ENCODE peak calls at places on chromosomes 7 and 10, in four cellular contexts. One of them, this sample, is unnamed.

GRCh38 chr7:26369519-26370385 is 78.1 kb downstream of the SNX10 start:
- DNase-seq in GM10248: peak; percentile 26
- DNase-seq in adrenal gland: peak; percentile 31
- DNase-seq in stomach: no peak
- DNase-seq in this sample: peak; percentile 49

GRCh38 chr10:10816453-10816852 is 201.2 kb upstream of the CELF2 start:
- DNase-seq in GM10248: no peak
- DNase-seq in adrenal gland: no peak
- DNase-seq in stomach: no peak
- DNase-seq in this sample: peak; percentile 38

GRCh38 chr7:148809856-148810255 is 74.2 kb downstream of the EZH2 start:
- DNase-seq in GM10248: no peak
- DNase-seq in adrenal gland: no peak
- DNase-seq in stomach: no peak
- DNase-seq in this sample: no peak

GRCh38 chr7:137335814-137336213 is 7.7 kb downstream of the PTN start:
- DNase-seq in GM10248: no peak
- DNase-seq in adrenal gland: no peak
- DNase-seq in stomach: no peak
- DNase-seq in this sample: no peak

GRCh38 chr10:59027975-59028640 is 148.3 kb upstream of the PHYHIPL start:
- DNase-seq in GM10248: no peak
- DNase-seq in adrenal gland: no peak
- DNase-seq in stomach: no peak
- DNase-seq in this sample: no peak

GRCh38 chr7:44440577-44441078 is 49.8 kb downstream of the NUDCD3 start:
- DNase-seq in GM10248: no peak
- DNase-seq in adrenal gland: no peak
- DNase-seq in stomach: no peak
- DNase-seq in this sample: no peak

GRCh38 chr7:36487756-36488336 is 98.2 kb downstream of the ANLN start:
- DNase-seq in GM10248: peak; percentile 37
- DNase-seq in adrenal gland: peak; percentile 13
- DNase-seq in stomach: no peak
- DNase-seq in this sample: peak; percentile 48

GRCh38 chr10:3729397-3729796 is 55.6 kb downstream of the KLF6 start:
- DNase-seq in GM10248: no peak
- DNase-seq in adrenal gland: no peak
- DNase-seq in stomach: no peak
- DNase-seq in this sample: peak; percentile 19

GRCh38 chr10:123149568-123150228 is 1.8 kb downstream of the HMX2 start:
- DNase-seq in GM10248: peak; percentile 22
- DNase-seq in adrenal gland: no peak
- DNase-seq in stomach: no peak
- DNase-seq in this sample: no peak

GRCh38 chr7:29292886-29293658 is 98.5 kb downstream of the CHN2 start:
- DNase-seq in GM10248: no peak
- DNase-seq in adrenal gland: no peak
- DNase-seq in stomach: no peak
- DNase-seq in this sample: no peak

GRCh38 chr7:132846086-132846485 is 235.8 kb downstream of the CHCHD3 start:
- DNase-seq in GM10248: no peak
- DNase-seq in adrenal gland: no peak
- DNase-seq in stomach: no peak
- DNase-seq in this sample: no peak

GRCh38 chr10:48448796-48449195 is 142.3 kb downstream of the MAPK8 start:
- DNase-seq in GM10248: no peak
- DNase-seq in adrenal gland: no peak
- DNase-seq in stomach: no peak
- DNase-seq in this sample: peak; percentile 81

GRCh38 chr10:122206471-122207065 is 64.5 kb upstream of the BTBD16 start:
- DNase-seq in GM10248: no peak
- DNase-seq in adrenal gland: no peak
- DNase-seq in stomach: no peak
- DNase-seq in this sample: peak; percentile 29

GRCh38 chr7:77800158-77800557 is 1.6 kb downstream of the PHTF2 start:
- DNase-seq in GM10248: peak; percentile 29
- DNase-seq in adrenal gland: no peak
- DNase-seq in stomach: no peak
- DNase-seq in this sample: no peak

GRCh38 chr10:131477457-131478205 is 166.1 kb upstream of the TCERG1L start:
- DNase-seq in GM10248: no peak
- DNase-seq in adrenal gland: no peak
- DNase-seq in stomach: no peak
- DNase-seq in this sample: no peak

GRCh38 chr10:111600772-111601171 is 523.9 kb downstream of the ADRA2A start:
- DNase-seq in GM10248: no peak
- DNase-seq in adrenal gland: peak; percentile 68
- DNase-seq in stomach: no peak
- DNase-seq in this sample: no peak

GRCh38 chr7:112945046-112945445 is 141.6 kb downstream of the GPR85 start:
- DNase-seq in GM10248: no peak
- DNase-seq in adrenal gland: no peak
- DNase-seq in stomach: no peak
- DNase-seq in this sample: peak; percentile 22

GRCh38 chr7:74182453-74183090 is 8.4 kb downstream of the EIF4H start:
- DNase-seq in GM10248: no peak
- DNase-seq in adrenal gland: no peak
- DNase-seq in stomach: no peak
- DNase-seq in this sample: no peak

GRCh38 chr7:11648980-11649379 is 183.0 kb downstream of the THSD7A start:
- DNase-seq in GM10248: no peak
- DNase-seq in adrenal gland: no peak
- DNase-seq in stomach: no peak
- DNase-seq in this sample: no peak

GRCh38 chr10:126198681-126199080 is 189.6 kb downstream of the ADAM12 start:
- DNase-seq in GM10248: no peak
- DNase-seq in adrenal gland: no peak
- DNase-seq in stomach: no peak
- DNase-seq in this sample: no peak

GRCh38 chr10:101617102-101617823 is 29.1 kb downstream of the DPCD start:
- DNase-seq in GM10248: peak; percentile 75
- DNase-seq in adrenal gland: no peak
- DNase-seq in stomach: no peak
- DNase-seq in this sample: no peak

GRCh38 chr7:44633254-44634186 is 27.1 kb downstream of the OGDH start:
- DNase-seq in GM10248: peak; percentile 73
- DNase-seq in adrenal gland: peak; percentile 85
- DNase-seq in stomach: peak; percentile 85
- DNase-seq in this sample: peak; percentile 97

GRCh38 chr7:114468844-114469243 is 54.2 kb downstream of the FOXP2 start:
- DNase-seq in GM10248: no peak
- DNase-seq in adrenal gland: no peak
- DNase-seq in stomach: no peak
- DNase-seq in this sample: no peak

GRCh38 chr10:6311700-6312330 is 109.1 kb downstream of the PFKFB3 start:
- DNase-seq in GM10248: no peak
- DNase-seq in adrenal gland: no peak
- DNase-seq in stomach: no peak
- DNase-seq in this sample: no peak

GRCh38 chr10:10778959-10779358 is 238.7 kb upstream of the CELF2 start:
- DNase-seq in GM10248: no peak
- DNase-seq in adrenal gland: no peak
- DNase-seq in stomach: no peak
- DNase-seq in this sample: no peak

GRCh38 chr7:27112960-27113949 is 10.8 kb upstream of the HOXA2 start:
- DNase-seq in GM10248: no peak
- DNase-seq in adrenal gland: peak; percentile 84
- DNase-seq in stomach: no peak
- DNase-seq in this sample: no peak

GRCh38 chr10:13707156-13707881 is 120.6 kb downstream of the PRPF18 start:
- DNase-seq in GM10248: peak; percentile 61
- DNase-seq in adrenal gland: peak; percentile 59
- DNase-seq in stomach: peak; percentile 75
- DNase-seq in this sample: peak; percentile 89

GRCh38 chr7:94008537-94008936 is 4.4 kb upstream of the BET1 start:
- DNase-seq in GM10248: no peak
- DNase-seq in adrenal gland: no peak
- DNase-seq in stomach: no peak
- DNase-seq in this sample: peak; percentile 4

GRCh38 chr10:97048649-97049427 is 136.9 kb downstream of the SLIT1 start:
- DNase-seq in GM10248: no peak
- DNase-seq in adrenal gland: no peak
- DNase-seq in stomach: no peak
- DNase-seq in this sample: no peak

GRCh38 chr7:10802526-10802925 is 171.1 kb upstream of the PHF14 start:
- DNase-seq in GM10248: no peak
- DNase-seq in adrenal gland: no peak
- DNase-seq in stomach: no peak
- DNase-seq in this sample: peak; percentile 2

GRCh38 chr7:135905858-135906257 is 71.3 kb downstream of the MTPN start:
- DNase-seq in GM10248: no peak
- DNase-seq in adrenal gland: no peak
- DNase-seq in stomach: no peak
- DNase-seq in this sample: no peak

GRCh38 chr7:135914346-135914745 is 62.8 kb downstream of the MTPN start:
- DNase-seq in GM10248: no peak
- DNase-seq in adrenal gland: no peak
- DNase-seq in stomach: no peak
- DNase-seq in this sample: no peak

GRCh38 chr7:135911091-135911490 is 66.1 kb downstream of the MTPN start:
- DNase-seq in GM10248: no peak
- DNase-seq in adrenal gland: no peak
- DNase-seq in stomach: no peak
- DNase-seq in this sample: no peak

GRCh38 chr7:135913404-135913803 is 63.8 kb downstream of the MTPN start:
- DNase-seq in GM10248: no peak
- DNase-seq in adrenal gland: no peak
- DNase-seq in stomach: no peak
- DNase-seq in this sample: no peak

DNA sequence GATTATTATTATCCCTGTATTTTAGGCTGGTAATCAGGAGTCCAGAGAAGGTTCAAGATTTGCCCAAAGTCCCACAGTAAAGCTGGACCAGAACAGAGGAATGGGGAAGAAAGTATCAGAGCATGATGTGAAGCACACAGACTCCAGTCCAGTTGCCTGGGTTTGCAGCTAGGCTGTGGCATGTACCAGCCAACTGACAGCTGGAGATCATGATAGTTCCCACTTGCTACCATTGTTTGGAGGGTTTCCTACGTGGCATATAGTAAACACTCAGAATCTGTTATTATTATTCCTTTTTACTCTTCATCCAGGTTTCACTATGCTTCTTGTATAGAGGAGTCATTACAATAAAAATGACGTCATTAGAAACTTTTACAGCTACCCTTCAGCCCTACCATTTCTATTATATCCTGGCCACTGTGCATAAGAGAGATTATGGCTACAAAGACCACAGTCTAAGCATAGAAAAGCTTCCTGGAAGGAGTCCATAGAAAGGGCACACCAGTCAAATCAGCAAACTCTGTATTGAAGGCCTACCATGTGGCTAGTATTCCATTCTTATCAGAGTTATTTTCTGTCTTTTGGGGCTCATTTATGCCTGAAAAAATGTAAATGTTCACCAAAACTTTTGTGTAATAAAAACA is 66.6 kb downstream of the MTPN start:
- DNase-seq in GM10248: no peak
- DNase-seq in adrenal gland: no peak
- DNase-seq in stomach: no peak
- DNase-seq in this sample: no peak
- TF ChIP-seq CTCF in GM10248: no peak
- TF ChIP-seq CTCF in adrenal gland: no peak
- TF ChIP-seq CTCF in stomach: no peak
- TF ChIP-seq CTCF in this sample: no peak

DNA sequence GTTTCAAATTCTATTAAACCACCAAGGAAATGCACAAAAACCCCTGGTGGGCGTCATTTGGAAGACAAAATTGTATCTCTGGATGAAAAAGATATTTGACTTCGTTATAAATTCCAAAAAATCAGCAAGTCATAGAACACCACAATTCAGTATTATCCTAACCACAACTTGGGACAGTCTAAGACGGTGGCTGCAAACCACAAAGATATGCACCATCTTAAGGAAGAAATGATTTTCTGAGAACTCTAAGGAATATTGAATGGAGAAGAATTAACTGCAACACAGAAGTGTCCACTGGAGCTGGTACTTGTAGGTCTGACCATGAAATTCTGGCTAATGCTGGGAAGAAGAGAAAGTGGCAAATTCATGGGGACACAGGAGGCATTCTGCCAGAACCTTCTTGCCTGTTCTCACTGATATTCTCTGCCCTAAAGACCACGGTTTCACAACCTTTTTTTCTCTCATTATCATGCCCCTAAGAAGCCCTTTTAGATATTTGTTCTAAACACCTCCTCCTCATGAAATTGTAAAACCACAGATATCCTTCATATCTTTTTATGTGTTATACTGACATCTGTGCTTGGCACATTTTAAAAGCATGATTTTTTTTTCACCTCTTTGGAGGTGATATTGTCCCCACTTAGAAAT is 92.9 kb downstream of the SFMBT2 start:
- DNase-seq in GM10248: peak; percentile 35
- DNase-seq in adrenal gland: no peak
- DNase-seq in stomach: no peak
- DNase-seq in this sample: no peak
- TF ChIP-seq CTCF in GM10248: no peak
- TF ChIP-seq CTCF in adrenal gland: no peak
- TF ChIP-seq CTCF in stomach: no peak
- TF ChIP-seq CTCF in this sample: no peak

DNA sequence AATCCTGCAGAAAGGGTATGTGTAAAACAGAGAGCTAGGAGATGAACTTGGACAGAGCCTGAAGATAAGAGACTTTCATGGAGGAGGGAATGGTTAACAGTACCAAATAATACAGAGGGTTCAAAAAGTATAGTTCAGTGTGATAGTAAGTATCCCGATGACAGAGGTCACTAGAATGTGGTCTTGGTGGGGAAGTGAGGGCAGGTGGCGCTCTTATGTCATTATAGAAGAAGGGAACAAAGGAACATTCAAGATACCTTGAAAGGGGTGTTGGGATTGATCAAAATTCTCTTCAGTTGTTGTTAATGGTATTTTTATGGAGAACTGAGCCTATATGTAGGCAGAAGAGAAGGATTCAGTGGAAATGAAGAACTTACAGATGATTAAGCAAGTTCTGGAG is 312.5 kb downstream of the SUGCT start:
- DNase-seq in GM10248: no peak
- DNase-seq in adrenal gland: no peak
- DNase-seq in stomach: no peak
- DNase-seq in this sample: no peak
- TF ChIP-seq CTCF in GM10248: peak; percentile 10
- TF ChIP-seq CTCF in adrenal gland: no peak
- TF ChIP-seq CTCF in stomach: no peak
- TF ChIP-seq CTCF in this sample: peak; percentile 27

GRCh38 chr7:140989068-140989467 is 25.7 kb downstream of the MRPS33 start:
- DNase-seq in GM10248: no peak
- DNase-seq in adrenal gland: no peak
- DNase-seq in stomach: no peak
- DNase-seq in this sample: no peak

GRCh38 chr7:140982508-140982907 is 32.2 kb downstream of the MRPS33 start:
- DNase-seq in GM10248: no peak
- DNase-seq in adrenal gland: no peak
- DNase-seq in stomach: no peak
- DNase-seq in this sample: no peak

GRCh38 chr7:140983802-140984201 is 30.9 kb downstream of the MRPS33 start:
- DNase-seq in GM10248: no peak
- DNase-seq in adrenal gland: no peak
- DNase-seq in stomach: no peak
- DNase-seq in this sample: no peak
- TF ChIP-seq CTCF in GM10248: no peak
- TF ChIP-seq CTCF in adrenal gland: no peak
- TF ChIP-seq CTCF in stomach: no peak
- TF ChIP-seq CTCF in this sample: peak; percentile 64

GRCh38 chr10:77636286-77636966 is 1.2 kb downstream of the KCNMA1 start:
- DNase-seq in GM10248: no peak
- DNase-seq in adrenal gland: no peak
- DNase-seq in stomach: no peak
- DNase-seq in this sample: no peak
- TF ChIP-seq CTCF in GM10248: no peak
- TF ChIP-seq CTCF in adrenal gland: no peak
- TF ChIP-seq CTCF in stomach: no peak
- TF ChIP-seq CTCF in this sample: peak; percentile 49

This sample was measured in HFFc6.